ENCODE peak calls at places on chromosomes 2 and 18, in nine cellular contexts. P, G, U, V, Q, S, A, E and F are unnamed samples.

GRCh38 chr2:27264253-27264752 is 1.5 kb upstream of the SLC30A3 start:
- DNase-seq in P (no peak), G (no peak), U (no peak), V (no peak), Q (no peak), S (no peak), A (no peak), E (no peak), F (no peak)

GRCh38 chr18:8298186-8298585 is 311.1 kb upstream of the RAB12 start:
- DNase-seq in P (no peak), G (no peak), U (no peak), V (peak), Q (no peak), S (no peak), A (no peak), E (peak), F (no peak)

GRCh38 chr18:26436176-26437031 is 111.9 kb downstream of the KCTD1 start:
- DNase-seq in P (peak), G (no peak), U (no peak), V (peak), Q (no peak), S (no peak), A (no peak), E (peak), F (no peak)

GRCh38 chr2:216691210-216691741 is 4.1 kb downstream of the IGFBP5 start:
- DNase-seq in P (peak), G (no peak), U (no peak), V (no peak), Q (peak), S (no peak), A (no peak), E (peak), F (no peak)

GRCh38 chr2:73307720-73308119 is 14.4 kb upstream of the EGR4 start:
- DNase-seq in P (no peak), G (no peak), U (no peak), V (no peak), Q (no peak), S (no peak), A (no peak), E (no peak), F (no peak)

GRCh38 chr2:46846454-46846990 is 69.1 kb downstream of the MCFD2 start:
- DNase-seq in P (no peak), G (no peak), U (no peak), V (no peak), Q (no peak), S (no peak), A (no peak), E (no peak), F (no peak)

GRCh38 chr2:19879115-19879514 is 22.7 kb downstream of the TTC32 start:
- DNase-seq in P (no peak), G (no peak), U (no peak), V (no peak), Q (no peak), S (no peak), A (no peak), E (no peak), F (no peak)

GRCh38 chr18:22318745-22319407 is 98.8 kb downstream of the CTAGE1 start:
- DNase-seq in P (no peak), G (no peak), U (no peak), V (peak), Q (no peak), S (no peak), A (no peak), E (peak), F (no peak)

GRCh38 chr2:217482343-217482742 is 520.5 kb downstream of the TNS1 start:
- DNase-seq in P (no peak), G (no peak), U (no peak), V (no peak), Q (no peak), S (no peak), A (no peak), E (no peak), F (no peak)

GRCh38 chr2:112343827-112344585 is 68.6 kb downstream of the ZC3H6 start:
- DNase-seq in P (no peak), G (no peak), U (no peak), V (no peak), Q (no peak), S (no peak), A (no peak), E (no peak), F (no peak)

GRCh38 chr2:229257980-229258379 is 13.1 kb downstream of the PID1 start:
- DNase-seq in P (no peak), G (no peak), U (no peak), V (no peak), Q (no peak), S (no peak), A (no peak), E (no peak), F (no peak)

GRCh38 chr2:46333912-46334311 is 36.7 kb downstream of the EPAS1 start:
- DNase-seq in P (no peak), G (no peak), U (no peak), V (no peak), Q (peak), S (no peak), A (no peak), E (no peak), F (peak)

GRCh38 chr2:48248251-48248933 is 281.6 kb upstream of the STON1 start:
- DNase-seq in P (peak), G (no peak), U (no peak), V (peak), Q (peak), S (no peak), A (no peak), E (peak), F (peak)

GRCh38 chr18:42614619-42615293 is 500.7 kb downstream of the RIT2 start:
- DNase-seq in P (no peak), G (no peak), U (no peak), V (no peak), Q (no peak), S (no peak), A (no peak), E (peak), F (no peak)

GRCh38 chr2:16039823-16040222 is 99.5 kb downstream of the MYCN start:
- DNase-seq in P (no peak), G (no peak), U (no peak), V (no peak), Q (no peak), S (no peak), A (no peak), E (no peak), F (no peak)

GRCh38 chr2:185108588-185108987 is 510.3 kb downstream of the ZNF804A start:
- DNase-seq in P (no peak), G (no peak), U (no peak), V (no peak), Q (peak), S (no peak), A (no peak), E (no peak), F (no peak)

GRCh38 chr2:157692768-157693167 is 64.1 kb upstream of the ACVR1C start:
- DNase-seq in P (peak), G (no peak), U (no peak), V (peak), Q (peak), S (peak), A (no peak), E (peak), F (peak)